ENCODE peak calls at places on chromosomes 7 and 10, in eight cellular contexts. B, Q, E, H, T, O, P and U are unnamed samples. For H3K27me3, the result is how much of the 10 kb centered on the place peaks cover.

GRCh38 chr10:77195101-77195500 is 442.5 kb downstream of the KCNMA1 start:
- DNase-seq in B (peak), Q (no peak), E (no peak), H (no peak), T (no peak), O (no peak), P (no peak), U (no peak)

GRCh38 chr10:122648599-122649428 is 50.8 kb downstream of the C10orf120 start:
- DNase-seq in B (no peak), Q (peak), E (peak), H (no peak), T (no peak), O (no peak), P (peak), U (peak)

GRCh38 chr10:130213286-130214080 is 77.3 kb downstream of the GLRX3 start:
- DNase-seq in B (no peak), Q (no peak), E (no peak), H (no peak), T (no peak), O (no peak), P (no peak), U (no peak)

GRCh38 chr10:93352638-93353383 is 129.3 kb downstream of the MYOF start:
- DNase-seq in B (no peak), Q (no peak), E (no peak), H (no peak), T (no peak), O (no peak), P (no peak), U (no peak)

GRCh38 chr7:71645836-71646235 is 513.9 kb downstream of the GALNT17 start:
- DNase-seq in B (no peak), Q (no peak), E (no peak), H (no peak), T (no peak), O (no peak), P (no peak), U (no peak)

GRCh38 chr10:96292971-96293909 is 11.0 kb upstream of the DNTT start:
- DNase-seq in B (no peak), Q (peak), E (no peak), H (no peak), T (no peak), O (no peak), P (no peak), U (no peak)

GRCh38 chr7:106888204-106888603 is 23.1 kb downstream of the PIK3CG start:
- DNase-seq in B (no peak), Q (no peak), E (no peak), H (no peak), T (no peak), O (no peak), P (no peak), U (no peak)

GRCh38 chr7:96612034-96612433 is 97.6 kb downstream of the SEM1 start:
- DNase-seq in B (no peak), Q (no peak), E (no peak), H (no peak), T (no peak), O (no peak), P (no peak), U (no peak)

GRCh38 chr10:119377905-119378736 is 164.4 kb downstream of the RGS10 start:
- DNase-seq in B (no peak), Q (no peak), E (peak), H (no peak), T (peak), O (no peak), P (no peak), U (no peak)

GRCh38 chr7:33853361-33854062 is 51.8 kb upstream of the BMPER start:
- DNase-seq in B (no peak), Q (no peak), E (no peak), H (no peak), T (no peak), O (no peak), P (no peak), U (no peak)

GRCh38 chr10:2620827-2621521 is 446.4 kb upstream of the PFKP start:
- DNase-seq in B (no peak), Q (no peak), E (no peak), H (no peak), T (no peak), O (no peak), P (no peak), U (no peak)

GRCh38 chr10:96470108-96470743 is 43.5 kb downstream of the TLL2 start:
- DNase-seq in B (no peak), Q (peak), E (no peak), H (peak), T (no peak), O (no peak), P (no peak), U (peak)

GRCh38 chr10:4053940-4054339 is 268.9 kb upstream of the KLF6 start:
- DNase-seq in B (no peak), Q (no peak), E (no peak), H (no peak), T (no peak), O (no peak), P (no peak), U (no peak)

GRCh38 chr7:107659666-107660065 is 962 bp upstream of the SLC26A4 start:
- DNase-seq in B (no peak), Q (peak), E (no peak), H (no peak), T (no peak), O (no peak), P (no peak), U (no peak)

GRCh38 chr10:77236700-77237099 is 400.9 kb downstream of the KCNMA1 start:
- DNase-seq in B (no peak), Q (no peak), E (no peak), H (no peak), T (no peak), O (no peak), P (no peak), U (no peak)

DNA sequence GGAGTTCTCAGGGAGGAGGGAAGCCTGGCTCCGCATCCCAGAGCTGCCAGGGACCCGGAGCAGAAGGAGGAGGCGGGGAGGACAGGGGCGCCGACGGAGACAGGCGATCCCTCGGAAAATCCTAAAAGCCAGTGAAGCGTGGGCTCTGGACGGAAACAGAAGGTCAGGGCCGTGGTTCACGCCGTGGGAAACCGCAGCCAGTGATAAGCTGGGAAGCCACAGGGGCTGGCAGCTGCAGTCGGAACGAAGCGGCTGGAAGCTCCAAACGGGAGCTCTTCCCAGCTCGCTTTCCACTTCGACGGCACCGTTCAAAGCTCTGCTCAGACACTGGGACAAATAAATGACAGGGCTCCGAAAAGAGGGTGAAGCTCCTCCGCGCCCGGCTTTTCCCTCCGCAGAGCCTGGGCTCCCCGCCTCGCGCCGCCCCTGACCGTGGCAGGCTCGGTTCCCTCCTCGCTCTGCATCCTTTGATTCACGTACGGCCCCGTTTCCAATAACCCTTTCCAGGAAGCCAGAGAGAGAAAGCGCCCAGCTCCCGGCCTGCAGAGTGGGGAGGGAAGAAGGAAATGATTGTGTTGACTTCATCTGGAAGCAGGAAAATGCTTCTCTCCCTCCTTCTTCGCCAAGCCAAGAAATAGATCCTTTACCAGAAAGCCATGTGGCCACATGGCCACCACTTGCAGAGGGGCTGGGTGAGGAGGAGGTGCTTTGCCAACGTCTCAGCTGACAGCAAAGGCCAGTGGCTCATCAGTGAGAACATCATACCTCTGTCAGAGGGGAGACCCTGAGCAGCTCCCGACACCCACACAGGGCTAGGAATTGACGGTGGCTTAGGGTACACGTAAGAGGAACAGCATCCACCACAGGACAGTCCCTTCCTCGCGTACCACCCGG is 57.4 kb downstream of the ADRB1 start:
- DNase-seq in B (no peak), Q (no peak), E (peak), H (no peak), T (peak), O (no peak), P (no peak), U (no peak)
- H3K27me3 ChIP-seq in B (under half), Q (under half), E (under half), H (under half), T (under half), O (under half), P (under half), U (under half)

GRCh38 chr7:28016297-28016696 is 164.3 kb downstream of the JAZF1 start:
- DNase-seq in B (no peak), Q (no peak), E (peak), H (no peak), T (no peak), O (no peak), P (no peak), U (no peak)
- H3K27ac ChIP-seq in B (no peak), Q (no peak), E (peak), H (no peak), T (no peak), O (no peak), P (no peak), U (no peak)

GRCh38 chr7:4928445-4928844 is 30.5 kb downstream of the MMD2 start:
- DNase-seq in B (no peak), Q (no peak), E (no peak), H (no peak), T (no peak), O (no peak), P (no peak), U (no peak)
- H3K27me3 ChIP-seq in B (under half), Q (under half), E (half or more), H (under half), T (under half), O (under half), P (under half), U (under half)

DNA sequence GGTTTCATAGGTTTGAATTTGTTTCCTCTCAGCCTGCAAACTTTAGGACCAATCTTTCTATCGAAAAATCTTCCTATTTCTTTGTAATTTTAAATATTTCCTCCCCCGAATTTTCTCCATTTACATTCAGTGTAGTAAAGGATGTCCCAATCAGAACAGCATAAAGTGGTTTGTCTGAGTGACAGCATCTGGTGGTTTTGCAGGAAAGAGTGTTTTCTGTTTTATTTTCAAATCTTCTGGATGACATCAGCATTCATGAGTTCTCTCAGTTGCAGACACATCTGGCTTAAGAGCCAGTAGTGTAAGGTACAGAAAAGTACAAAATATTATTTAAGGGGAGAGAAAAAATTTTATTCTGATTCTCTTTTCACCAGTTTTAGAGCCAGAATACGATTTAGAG is 634.8 kb downstream of the PHTF2 start:
- DNase-seq in B (no peak), Q (no peak), E (no peak), H (no peak), T (no peak), O (no peak), P (no peak), U (no peak)
- H3K27ac ChIP-seq in B (no peak), Q (no peak), E (no peak), H (no peak), T (no peak), O (no peak), P (no peak), U (no peak)

DNA sequence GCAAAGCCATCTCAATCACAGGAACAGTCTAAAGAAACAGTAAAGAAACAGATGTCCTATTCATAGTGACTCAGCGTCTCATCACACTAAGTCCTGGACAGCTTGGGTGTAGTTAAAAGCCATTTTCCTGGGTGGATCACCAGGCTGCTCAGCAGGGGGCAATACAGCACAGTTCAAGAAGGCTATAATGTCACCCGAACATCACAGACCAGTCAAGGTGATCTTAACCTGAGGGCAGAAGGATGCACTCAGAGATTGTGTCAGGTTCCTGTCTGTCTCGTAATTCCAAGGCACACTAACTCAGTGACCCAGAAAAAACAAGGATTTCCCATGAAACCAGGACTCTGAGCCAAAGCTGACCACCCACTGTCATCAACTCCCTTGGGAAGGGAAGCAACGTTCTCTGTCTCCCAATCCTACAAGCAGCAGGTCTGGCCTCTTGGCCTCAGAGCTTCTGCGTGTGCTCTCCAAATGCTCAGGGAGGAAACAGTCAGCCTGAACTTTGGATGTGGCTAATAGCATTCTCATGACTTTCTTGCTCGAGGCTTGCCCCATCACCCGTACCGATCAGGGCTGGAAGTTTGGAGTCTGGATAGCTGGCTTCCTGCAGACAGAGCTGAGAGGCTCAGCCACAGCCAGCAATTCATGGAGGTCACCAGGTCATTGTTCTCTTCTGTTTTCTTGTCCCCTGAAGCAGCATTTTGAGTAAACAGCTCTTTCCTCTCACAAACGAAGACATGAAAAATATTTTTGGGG is 90.4 kb upstream of the FAM171A1 start:
- DNase-seq in B (peak), Q (no peak), E (peak), H (no peak), T (peak), O (peak), P (no peak), U (no peak)
- H3K27me3 ChIP-seq in B (under half), Q (under half), E (under half), H (under half), T (under half), O (under half), P (under half), U (under half)

GRCh38 chr7:82050134-82050533 is 280.3 kb upstream of the HGF start:
- DNase-seq in B (no peak), Q (no peak), E (no peak), H (no peak), T (no peak), O (no peak), P (no peak), U (no peak)
- H3K27ac ChIP-seq in B (peak), Q (no peak), E (no peak), H (no peak), T (no peak), O (no peak), P (no peak), U (peak)

GRCh38 chr10:8298871-8299570 is 244.5 kb downstream of the GATA3 start:
- DNase-seq in B (no peak), Q (no peak), E (no peak), H (no peak), T (no peak), O (no peak), P (no peak), U (no peak)
- H3K27me3 ChIP-seq in B (under half), Q (under half), E (under half), H (under half), T (under half), O (under half), P (under half), U (half or more)

DNA sequence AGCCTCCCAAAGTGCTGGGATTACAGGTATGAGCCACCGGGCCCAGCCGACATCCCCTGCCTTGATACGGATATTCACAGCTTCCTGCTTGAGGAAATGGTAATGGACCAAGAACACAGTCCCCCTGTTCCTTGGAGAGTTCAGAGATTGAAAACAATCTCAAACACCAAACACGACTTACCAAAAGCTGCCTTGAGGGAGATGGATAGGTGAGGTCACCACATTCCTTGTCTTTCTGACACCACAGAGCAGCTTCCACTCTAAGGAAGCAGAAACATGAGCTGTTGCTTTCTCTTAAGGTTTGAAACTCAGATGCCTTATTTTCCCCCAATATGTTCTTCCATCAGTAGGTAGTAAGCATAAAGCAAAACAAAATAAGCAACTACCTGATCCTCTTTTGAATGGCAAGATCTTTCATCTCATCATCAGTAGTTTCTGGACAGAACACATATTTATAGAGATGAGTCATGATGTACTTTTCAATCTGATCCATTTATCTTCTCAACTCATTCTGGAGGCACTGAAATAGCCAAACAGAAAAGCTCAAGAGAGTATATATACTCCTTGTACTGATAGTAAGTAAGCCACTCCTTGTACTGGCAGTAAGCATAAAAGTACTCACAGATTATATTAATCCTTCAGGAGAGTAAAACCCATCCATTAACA is 199.1 kb upstream of the KCTD7 start:
- DNase-seq in B (no peak), Q (no peak), E (no peak), H (no peak), T (no peak), O (no peak), P (no peak), U (no peak)
- H3K27ac ChIP-seq in B (no peak), Q (no peak), E (no peak), H (no peak), T (no peak), O (no peak), P (no peak), U (no peak)

GRCh38 chr7:3712841-3713240 is 411.8 kb downstream of the SDK1 start:
- DNase-seq in B (no peak), Q (no peak), E (no peak), H (no peak), T (no peak), O (no peak), P (no peak), U (no peak)
- H3K27me3 ChIP-seq in B (under half), Q (under half), E (under half), H (under half), T (under half), O (under half), P (under half), U (under half)

DNA sequence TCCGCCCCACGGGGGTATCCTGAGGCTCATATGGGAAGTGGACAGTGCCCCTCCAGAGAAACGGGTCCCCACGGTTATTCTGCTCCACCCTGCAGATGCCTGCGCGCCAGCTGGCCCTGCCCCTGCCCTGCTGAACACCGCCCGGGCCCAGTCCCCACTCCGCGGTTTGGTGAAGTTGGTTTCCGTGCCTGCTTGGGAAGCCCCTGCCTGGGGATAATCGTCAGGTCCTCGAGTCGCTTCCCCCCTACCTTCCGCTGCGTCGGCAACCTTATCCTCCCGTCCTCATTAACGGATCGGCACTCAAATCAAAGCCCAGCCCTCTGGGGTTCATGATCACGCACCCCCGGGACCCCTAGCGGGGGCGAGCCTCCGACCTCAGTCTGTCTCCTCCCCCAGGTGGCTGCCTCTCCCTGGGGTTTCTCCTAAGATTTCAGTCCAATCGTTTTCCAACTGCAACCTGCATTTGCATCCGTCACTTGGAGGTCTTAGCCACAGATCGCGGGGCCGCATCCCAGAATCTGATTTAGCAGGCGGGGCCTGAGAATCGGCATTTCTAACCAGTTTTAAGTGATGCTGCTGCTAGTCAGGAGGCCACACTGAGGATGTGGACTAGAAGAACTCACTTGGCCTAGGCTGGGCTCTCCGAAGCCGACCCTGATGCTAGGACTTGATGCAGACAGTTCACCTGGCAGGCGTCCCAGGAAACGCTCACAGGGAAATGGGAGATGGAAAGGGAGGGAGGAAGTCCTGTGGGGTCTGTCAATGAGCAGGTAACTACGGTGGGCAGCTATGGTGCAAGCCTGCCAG is 27.6 kb downstream of the WDR86 start:
- DNase-seq in B (no peak), Q (no peak), E (peak), H (peak), T (no peak), O (no peak), P (peak), U (no peak)
- H3K27ac ChIP-seq in B (no peak), Q (no peak), E (no peak), H (peak), T (no peak), O (no peak), P (no peak), U (no peak)